ENCODE peak calls at places on chromosomes 6 and 20, in eight cellular contexts. L, V, O, D, U, A, P and S are unnamed samples.

GRCh38 chr20:63061051-63061531 is 54.3 kb upstream of the BHLHE23 start:
- DNase-seq in D (peak), O (no peak), V (no peak), U (no peak), A (no peak), L (no peak), P (no peak), S (no peak)

GRCh38 chr20:51639206-51639832 is 96.8 kb upstream of the NFATC2 start:
- DNase-seq in O (peak), A (peak), V (peak), U (peak), P (peak), L (peak), D (peak), S (no peak)

GRCh38 chr6:79724816-79725215 is 93.7 kb downstream of the SH3BGRL2 start:
- DNase-seq in O (peak), P (peak), A (no peak), D (no peak), U (no peak), V (no peak), L (no peak), S (no peak)

GRCh38 chr6:157983439-157984119 is 1.9 kb downstream of the SYNJ2 start:
- DNase-seq in U (no peak), V (no peak), L (no peak), O (no peak), P (no peak), A (peak), D (no peak), S (no peak)

GRCh38 chr20:41734506-41734945 is 116.3 kb upstream of the CHD6 start:
- DNase-seq in L (peak), V (peak), P (no peak), U (peak), A (peak), O (no peak), D (no peak), S (no peak)

GRCh38 chr6:3489032-3489757 is 32.3 kb upstream of the SLC22A23 start:
- DNase-seq in U (peak), P (no peak), V (peak), O (no peak), L (no peak), D (no peak), A (peak), S (no peak)

GRCh38 chr20:44800398-44801046 is 9.8 kb downstream of the RIMS4 start:
- DNase-seq in D (no peak), V (no peak), L (no peak), A (no peak), P (no peak), U (no peak), O (no peak), S (no peak)

GRCh38 chr6:14861491-14861943 is 384.4 kb upstream of the JARID2 start:
- DNase-seq in L (no peak), A (no peak), U (no peak), O (no peak), P (no peak), V (no peak), D (no peak), S (no peak)

GRCh38 chr20:63750807-63751470 is 11.4 kb downstream of the SLC2A4RG start:
- DNase-seq in U (no peak), A (no peak), D (peak), P (no peak), O (peak), V (no peak), L (no peak), S (peak)

GRCh38 chr6:9398794-9399373 is 963.5 kb upstream of the SLC35B3 start:
- DNase-seq in O (peak), P (peak), D (peak), L (no peak), V (no peak), A (no peak), U (no peak), S (peak)

GRCh38 chr6:8195040-8195713 is 92.8 kb upstream of the EEF1E1 start:
- DNase-seq in A (no peak), O (no peak), L (no peak), U (no peak), P (no peak), D (no peak), V (no peak), S (no peak)

GRCh38 chr20:57322476-57322875 is 7.1 kb upstream of the SPO11 start:
- DNase-seq in D (no peak), A (no peak), V (no peak), U (no peak), P (no peak), L (no peak), O (no peak), S (no peak)